ENCODE peak calls at places on chromosomes 13 and 19, in eight cellular contexts. One of them, this sample, is unnamed.

GRCh38 chr19:3374369-3375112 is 8.2 kb downstream of the NFIC start:
- DNase-seq in MM.1S: no peak
- DNase-seq in CD4-positive, CD25-positive, alpha-beta regulatory T cell: no peak
- DNase-seq in thoracic aorta: no peak
- DNase-seq in body of pancreas: peak
- DNase-seq in pancreas: peak
- DNase-seq in CD8-positive, alpha-beta T cell: no peak
- DNase-seq in DND-41: no peak
- DNase-seq in this sample: no peak

GRCh38 chr13:23020246-23020843 is 160.4 kb upstream of the SGCG start:
- DNase-seq in body of pancreas: peak
- DNase-seq in CD8-positive, alpha-beta T cell: peak
- DNase-seq in CD4-positive, CD25-positive, alpha-beta regulatory T cell: peak
- DNase-seq in DND-41: peak
- DNase-seq in MM.1S: peak
- DNase-seq in thoracic aorta: no peak
- DNase-seq in pancreas: no peak
- DNase-seq in this sample: peak

GRCh38 chr19:51919606-51920005 is 7.7 kb upstream of the ZNF613 start:
- DNase-seq in CD4-positive, CD25-positive, alpha-beta regulatory T cell: no peak
- DNase-seq in pancreas: no peak
- DNase-seq in DND-41: no peak
- DNase-seq in MM.1S: no peak
- DNase-seq in CD8-positive, alpha-beta T cell: no peak
- DNase-seq in body of pancreas: no peak
- DNase-seq in thoracic aorta: no peak
- DNase-seq in this sample: no peak

GRCh38 chr19:2779121-2779740 is 3.8 kb downstream of the SGTA start:
- DNase-seq in CD4-positive, CD25-positive, alpha-beta regulatory T cell: no peak
- DNase-seq in MM.1S: no peak
- DNase-seq in pancreas: no peak
- DNase-seq in CD8-positive, alpha-beta T cell: no peak
- DNase-seq in DND-41: no peak
- DNase-seq in body of pancreas: no peak
- DNase-seq in thoracic aorta: no peak
- DNase-seq in this sample: peak

GRCh38 chr13:53001444-53001843 is 27.2 kb upstream of the OLFM4 start:
- DNase-seq in CD8-positive, alpha-beta T cell: no peak
- DNase-seq in CD4-positive, CD25-positive, alpha-beta regulatory T cell: no peak
- DNase-seq in pancreas: no peak
- DNase-seq in MM.1S: no peak
- DNase-seq in body of pancreas: no peak
- DNase-seq in thoracic aorta: no peak
- DNase-seq in DND-41: no peak
- DNase-seq in this sample: no peak

GRCh38 chr19:47618771-47619170 is 9.8 kb downstream of the BICRA start:
- DNase-seq in CD8-positive, alpha-beta T cell: no peak
- DNase-seq in pancreas: no peak
- DNase-seq in DND-41: no peak
- DNase-seq in MM.1S: no peak
- DNase-seq in CD4-positive, CD25-positive, alpha-beta regulatory T cell: no peak
- DNase-seq in thoracic aorta: no peak
- DNase-seq in body of pancreas: peak
- DNase-seq in this sample: no peak

GRCh38 chr13:29758591-29759114 is 91.8 kb downstream of the UBL3 start:
- DNase-seq in body of pancreas: peak
- DNase-seq in CD8-positive, alpha-beta T cell: peak
- DNase-seq in DND-41: no peak
- DNase-seq in CD4-positive, CD25-positive, alpha-beta regulatory T cell: peak
- DNase-seq in pancreas: peak
- DNase-seq in MM.1S: peak
- DNase-seq in thoracic aorta: no peak
- DNase-seq in this sample: no peak

GRCh38 chr13:114030666-114031610 is 57.1 kb upstream of the C13orf46 start:
- DNase-seq in CD4-positive, CD25-positive, alpha-beta regulatory T cell: no peak
- DNase-seq in CD8-positive, alpha-beta T cell: no peak
- DNase-seq in pancreas: no peak
- DNase-seq in thoracic aorta: no peak
- DNase-seq in DND-41: no peak
- DNase-seq in body of pancreas: no peak
- DNase-seq in MM.1S: no peak
- DNase-seq in this sample: no peak

GRCh38 chr19:29420065-29420464 is 105.7 kb upstream of the VSTM2B start:
- DNase-seq in MM.1S: no peak
- DNase-seq in CD4-positive, CD25-positive, alpha-beta regulatory T cell: no peak
- DNase-seq in pancreas: no peak
- DNase-seq in thoracic aorta: no peak
- DNase-seq in CD8-positive, alpha-beta T cell: no peak
- DNase-seq in DND-41: no peak
- DNase-seq in body of pancreas: no peak
- DNase-seq in this sample: no peak

GRCh38 chr13:109666656-109667448 is 119.5 kb downstream of the IRS2 start:
- DNase-seq in MM.1S: no peak
- DNase-seq in pancreas: no peak
- DNase-seq in thoracic aorta: no peak
- DNase-seq in CD4-positive, CD25-positive, alpha-beta regulatory T cell: no peak
- DNase-seq in CD8-positive, alpha-beta T cell: no peak
- DNase-seq in body of pancreas: no peak
- DNase-seq in DND-41: no peak
- DNase-seq in this sample: no peak

GRCh38 chr13:100100115-100100879 is 11.4 kb downstream of the PCCA start:
- DNase-seq in CD8-positive, alpha-beta T cell: no peak
- DNase-seq in DND-41: no peak
- DNase-seq in thoracic aorta: no peak
- DNase-seq in CD4-positive, CD25-positive, alpha-beta regulatory T cell: no peak
- DNase-seq in body of pancreas: peak
- DNase-seq in MM.1S: no peak
- DNase-seq in pancreas: peak
- DNase-seq in this sample: no peak

GRCh38 chr13:79710376-79710775 is 229.4 kb downstream of the NDFIP2 start:
- DNase-seq in CD8-positive, alpha-beta T cell: no peak
- DNase-seq in MM.1S: no peak
- DNase-seq in pancreas: no peak
- DNase-seq in body of pancreas: no peak
- DNase-seq in DND-41: no peak
- DNase-seq in CD4-positive, CD25-positive, alpha-beta regulatory T cell: no peak
- DNase-seq in thoracic aorta: no peak
- DNase-seq in this sample: no peak

GRCh38 chr19:7879102-7879770 is 5.0 kb upstream of the PRR36 start:
- DNase-seq in thoracic aorta: no peak
- DNase-seq in DND-41: no peak
- DNase-seq in MM.1S: no peak
- DNase-seq in pancreas: no peak
- DNase-seq in body of pancreas: no peak
- DNase-seq in CD8-positive, alpha-beta T cell: no peak
- DNase-seq in CD4-positive, CD25-positive, alpha-beta regulatory T cell: no peak
- DNase-seq in this sample: no peak

DNA sequence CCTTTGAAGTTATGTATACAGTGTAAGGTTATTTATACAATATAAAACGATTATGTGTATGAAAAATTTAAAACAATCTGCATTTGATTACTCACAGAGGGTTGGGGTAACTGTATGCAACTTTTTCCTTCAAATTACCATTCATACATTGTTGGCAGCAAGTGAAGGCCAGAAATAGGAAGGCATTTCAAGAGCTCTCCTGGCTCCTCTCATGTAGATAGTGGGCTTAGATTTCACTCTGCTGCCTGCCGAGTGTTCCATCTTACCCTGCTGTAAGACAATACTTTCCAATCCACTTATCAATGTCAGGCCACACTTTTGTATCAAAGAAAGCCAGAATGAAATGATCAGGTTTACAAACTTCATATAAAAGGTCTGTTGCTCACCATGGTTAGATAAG is 245.2 kb downstream of the DNAJC15 start:
- DNase-seq in DND-41: no peak
- DNase-seq in thoracic aorta: no peak
- DNase-seq in CD8-positive, alpha-beta T cell: no peak
- DNase-seq in MM.1S: no peak
- DNase-seq in CD4-positive, CD25-positive, alpha-beta regulatory T cell: no peak
- DNase-seq in body of pancreas: no peak
- DNase-seq in pancreas: no peak
- DNase-seq in this sample: no peak
- H3K27ac ChIP-seq in DND-41: no peak
- H3K27ac ChIP-seq in thoracic aorta: no peak
- H3K27ac ChIP-seq in CD8-positive, alpha-beta T cell: no peak
- H3K27ac ChIP-seq in MM.1S: no peak
- H3K27ac ChIP-seq in CD4-positive, CD25-positive, alpha-beta regulatory T cell: no peak
- H3K27ac ChIP-seq in body of pancreas: peak
- H3K27ac ChIP-seq in pancreas: peak
- H3K27ac ChIP-seq in this sample: no peak

DNA sequence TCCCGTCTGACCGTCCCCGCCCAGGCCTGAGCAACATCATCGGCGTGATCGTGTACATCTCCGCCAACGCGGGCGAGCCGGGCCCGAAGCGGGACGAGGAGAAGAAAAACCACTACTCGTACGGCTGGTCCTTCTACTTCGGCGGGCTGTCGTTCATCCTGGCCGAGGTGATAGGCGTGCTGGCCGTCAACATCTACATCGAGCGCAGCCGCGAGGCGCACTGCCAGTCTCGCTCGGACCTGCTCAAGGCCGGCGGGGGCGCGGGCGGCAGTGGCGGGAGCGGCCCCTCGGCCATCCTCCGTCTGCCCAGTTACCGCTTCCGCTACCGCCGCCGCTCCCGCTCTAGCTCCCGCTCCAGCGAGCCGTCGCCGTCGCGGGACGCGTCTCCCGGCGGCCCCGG is 9.4 kb upstream of the CACNG6 start:
- DNase-seq in MM.1S: no peak
- DNase-seq in pancreas: no peak
- DNase-seq in CD8-positive, alpha-beta T cell: no peak
- DNase-seq in thoracic aorta: no peak
- DNase-seq in CD4-positive, CD25-positive, alpha-beta regulatory T cell: no peak
- DNase-seq in body of pancreas: peak
- DNase-seq in DND-41: no peak
- DNase-seq in this sample: no peak
- H3K27ac ChIP-seq in MM.1S: no peak
- H3K27ac ChIP-seq in pancreas: no peak
- H3K27ac ChIP-seq in CD8-positive, alpha-beta T cell: no peak
- H3K27ac ChIP-seq in thoracic aorta: no peak
- H3K27ac ChIP-seq in CD4-positive, CD25-positive, alpha-beta regulatory T cell: no peak
- H3K27ac ChIP-seq in body of pancreas: no peak
- H3K27ac ChIP-seq in DND-41: no peak
- H3K27ac ChIP-seq in this sample: no peak

GRCh38 chr19:42068756-42069571 is 1.0 kb downstream of the GRIK5 start:
- DNase-seq in CD4-positive, CD25-positive, alpha-beta regulatory T cell: no peak
- DNase-seq in thoracic aorta: no peak
- DNase-seq in MM.1S: no peak
- DNase-seq in DND-41: no peak
- DNase-seq in CD8-positive, alpha-beta T cell: no peak
- DNase-seq in pancreas: no peak
- DNase-seq in body of pancreas: no peak
- DNase-seq in this sample: no peak

GRCh38 chr19:42066075-42066754 is 3.8 kb downstream of the GRIK5 start:
- DNase-seq in MM.1S: no peak
- DNase-seq in pancreas: no peak
- DNase-seq in CD8-positive, alpha-beta T cell: no peak
- DNase-seq in DND-41: peak
- DNase-seq in thoracic aorta: no peak
- DNase-seq in CD4-positive, CD25-positive, alpha-beta regulatory T cell: no peak
- DNase-seq in body of pancreas: no peak
- DNase-seq in this sample: no peak

GRCh38 chr19:42067315-42067888 is 2.6 kb downstream of the GRIK5 start:
- DNase-seq in DND-41: no peak
- DNase-seq in CD8-positive, alpha-beta T cell: no peak
- DNase-seq in body of pancreas: no peak
- DNase-seq in MM.1S: no peak
- DNase-seq in pancreas: no peak
- DNase-seq in thoracic aorta: no peak
- DNase-seq in CD4-positive, CD25-positive, alpha-beta regulatory T cell: no peak
- DNase-seq in this sample: no peak

GRCh38 chr19:42069619-42070293 is at the start of gene GRIK5:
- DNase-seq in body of pancreas: peak
- DNase-seq in thoracic aorta: no peak
- DNase-seq in MM.1S: no peak
- DNase-seq in CD8-positive, alpha-beta T cell: no peak
- DNase-seq in DND-41: no peak
- DNase-seq in pancreas: no peak
- DNase-seq in CD4-positive, CD25-positive, alpha-beta regulatory T cell: no peak
- DNase-seq in this sample: no peak

DNA sequence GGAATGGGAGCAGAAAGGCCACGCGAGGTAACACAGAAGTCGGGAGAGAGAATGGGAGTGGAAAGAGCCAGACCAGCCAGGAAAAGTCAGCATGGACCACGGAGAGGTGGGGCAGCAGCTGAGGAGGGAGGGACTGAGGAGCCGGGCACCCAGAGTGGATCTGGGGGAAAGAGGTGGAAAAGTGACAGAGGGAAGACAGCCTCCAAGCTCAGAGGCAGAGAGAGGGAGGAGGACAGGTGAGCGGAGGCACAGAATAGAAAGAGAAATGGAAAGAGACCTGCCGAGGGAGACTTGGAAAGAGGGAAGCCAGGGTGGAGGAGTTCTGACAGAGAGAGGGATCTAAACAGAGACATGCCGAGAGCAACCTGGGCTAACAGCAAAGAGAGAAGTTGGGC is 1.6 kb downstream of the GRIK5 start:
- DNase-seq in thoracic aorta: no peak
- DNase-seq in body of pancreas: no peak
- DNase-seq in MM.1S: no peak
- DNase-seq in DND-41: no peak
- DNase-seq in pancreas: no peak
- DNase-seq in CD4-positive, CD25-positive, alpha-beta regulatory T cell: no peak
- DNase-seq in CD8-positive, alpha-beta T cell: no peak
- DNase-seq in this sample: no peak
- H3K27ac ChIP-seq in thoracic aorta: peak
- H3K27ac ChIP-seq in body of pancreas: no peak
- H3K27ac ChIP-seq in MM.1S: no peak
- H3K27ac ChIP-seq in DND-41: no peak
- H3K27ac ChIP-seq in pancreas: no peak
- H3K27ac ChIP-seq in CD4-positive, CD25-positive, alpha-beta regulatory T cell: no peak
- H3K27ac ChIP-seq in CD8-positive, alpha-beta T cell: no peak
- H3K27ac ChIP-seq in this sample: no peak

GRCh38 chr19:22595918-22596341 is 38.2 kb upstream of the ZNF492 start:
- DNase-seq in MM.1S: no peak
- DNase-seq in pancreas: peak
- DNase-seq in body of pancreas: peak
- DNase-seq in CD4-positive, CD25-positive, alpha-beta regulatory T cell: no peak
- DNase-seq in CD8-positive, alpha-beta T cell: no peak
- DNase-seq in thoracic aorta: no peak
- DNase-seq in DND-41: no peak
- DNase-seq in this sample: peak
- H3K27ac ChIP-seq in MM.1S: no peak
- H3K27ac ChIP-seq in pancreas: no peak
- H3K27ac ChIP-seq in body of pancreas: no peak
- H3K27ac ChIP-seq in CD4-positive, CD25-positive, alpha-beta regulatory T cell: no peak
- H3K27ac ChIP-seq in CD8-positive, alpha-beta T cell: no peak
- H3K27ac ChIP-seq in thoracic aorta: no peak
- H3K27ac ChIP-seq in DND-41: no peak
- H3K27ac ChIP-seq in this sample: no peak

This sample was measured in caudate nucleus.